ENCODE peak calls at places on chromosomes 4 and X, in five cellular contexts. Q, D, V, F and C are unnamed samples. For H3F3A, the result is how much of the 10 kb centered on the place peaks cover.

GRCh38 chrX:37488323-37488722 is 83.1 kb upstream of the LANCL3 start:
- DNase-seq in F (no peak), V (no peak), D (no peak), Q (no peak), C (no peak)

GRCh38 chrX:101787934-101788333 is 128.3 kb upstream of the ARMCX2 start:
- DNase-seq in Q (no peak), F (no peak), V (no peak), D (no peak), C (no peak)

GRCh38 chrX:80430826-80431501 is 10.7 kb downstream of the TENT5D start:
- DNase-seq in D (peak), F (no peak), V (peak), Q (peak), C (peak)

GRCh38 chr4:148951346-148951745 is 509.1 kb upstream of the NR3C2 start:
- DNase-seq in F (no peak), V (no peak), D (no peak), Q (no peak), C (no peak)

GRCh38 chrX:9997524-9997923 is 30.4 kb downstream of the CLDN34 start:
- DNase-seq in Q (no peak), D (no peak), V (peak), F (no peak), C (no peak)

GRCh38 chrX:43224496-43224895 is 431.6 kb upstream of the MAOA start:
- DNase-seq in V (no peak), D (no peak), Q (no peak), F (no peak), C (no peak)

GRCh38 chr4:55458611-55459010 is 62.9 kb downstream of the TMEM165 start:
- DNase-seq in F (no peak), Q (no peak), D (peak), V (no peak), C (no peak)

GRCh38 chr4:180550106-180550505 is 1693.1 kb upstream of the TENM3 start:
- DNase-seq in D (no peak), V (no peak), Q (no peak), F (no peak), C (no peak)

GRCh38 chrX:83997781-83998180 is 136.8 kb downstream of the CYLC1 start:
- DNase-seq in F (no peak), V (no peak), Q (no peak), D (no peak), C (no peak)

GRCh38 chr4:149293233-149293632 is 522.4 kb downstream of the IQCM start:
- DNase-seq in Q (no peak), D (no peak), V (no peak), F (no peak), C (no peak)

GRCh38 chr4:149371021-149371420 is 444.6 kb downstream of the IQCM start:
- DNase-seq in D (peak), V (peak), F (no peak), Q (peak), C (peak)

GRCh38 chr4:140777894-140778293 is 21.7 kb upstream of the TBC1D9 start:
- DNase-seq in F (no peak), Q (no peak), D (no peak), V (no peak), C (no peak)

GRCh38 chrX:53831662-53832635 is 145.4 kb upstream of the HUWE1 start:
- DNase-seq in D (peak), V (peak), F (no peak), Q (peak), C (peak)

GRCh38 chr4:10347815-10348214 is 109.4 kb downstream of the ZNF518B start:
- DNase-seq in V (no peak), D (no peak), F (no peak), Q (no peak), C (no peak)

GRCh38 chr4:15354790-15355418 is 72.9 kb upstream of the C1QTNF7 start:
- DNase-seq in F (no peak), V (no peak), D (no peak), Q (no peak), C (no peak)

GRCh38 chr4:135319685-135320084 is 1118.1 kb upstream of the PABPC4L start:
- DNase-seq in F (no peak), D (no peak), Q (no peak), V (no peak), C (peak)

GRCh38 chr4:108270466-108271450 is 102.0 kb upstream of the LEF1 start:
- DNase-seq in V (peak), F (no peak), D (peak), Q (no peak), C (no peak)

GRCh38 chrX:69262036-69262905 is 97.0 kb upstream of the PJA1 start:
- DNase-seq in D (peak), F (no peak), Q (no peak), V (no peak), C (no peak)

GRCh38 chrX:25523574-25523973 is 507.8 kb upstream of the ARX start:
- DNase-seq in Q (peak), V (no peak), D (peak), F (no peak), C (peak)

GRCh38 chr4:95981591-95981990 is 141.7 kb downstream of the PDHA2 start:
- DNase-seq in D (no peak), Q (no peak), V (no peak), F (no peak), C (no peak)

GRCh38 chr4:52937829-52938228 is 75.7 kb downstream of the RASL11B start:
- DNase-seq in F (no peak), V (no peak), D (no peak), Q (no peak), C (no peak)

GRCh38 chr4:40247350-40247749 is 50.5 kb downstream of the RHOH start:
- DNase-seq in Q (no peak), F (no peak), V (no peak), D (no peak), C (no peak)

GRCh38 chrX:3697701-3698279 is 15.7 kb downstream of the PRKX start:
- DNase-seq in F (no peak), Q (no peak), V (no peak), D (peak), C (peak)

GRCh38 chrX:30893206-30893605 is 4.2 kb upstream of the TAB3 start:
- DNase-seq in V (no peak), D (no peak), F (peak), Q (no peak), C (no peak)

GRCh38 chrX:18886344-18887161 is 97.4 kb downstream of the PHKA2 start:
- DNase-seq in V (peak), Q (peak), D (peak), F (peak), C (peak)

GRCh38 chr4:54281060-54281781 is 52.1 kb downstream of the PDGFRA start:
- DNase-seq in D (peak), Q (no peak), V (no peak), F (no peak), C (no peak)

GRCh38 chrX:129108936-129109335 is 414.4 kb downstream of the SMARCA1 start:
- DNase-seq in Q (no peak), F (no peak), V (no peak), D (no peak), C (no peak)

GRCh38 chr4:55910140-55910539 is 38.6 kb upstream of the CEP135 start:
- DNase-seq in D (peak), Q (no peak), V (no peak), F (no peak), C (no peak)

GRCh38 chr4:51825341-51825740 is 17.6 kb upstream of the DCUN1D4 start:
- DNase-seq in Q (no peak), V (no peak), F (no peak), D (no peak), C (no peak)

GRCh38 chrX:80550722-80551121 is 130.5 kb downstream of the TENT5D start:
- DNase-seq in D (peak), F (no peak), V (peak), Q (no peak), C (peak)

GRCh38 chr4:17788956-17789355 is 7.5 kb upstream of the FAM184B start:
- DNase-seq in V (no peak), D (peak), F (no peak), Q (no peak), C (no peak)

GRCh38 chr4:105060628-105061027 is 86.0 kb upstream of the TET2 start:
- DNase-seq in V (peak), F (no peak), D (no peak), Q (no peak), C (no peak)

GRCh38 chr4:56134272-56134671 is 185.5 kb downstream of the CEP135 start:
- DNase-seq in F (no peak), D (peak), V (no peak), Q (no peak), C (peak)

GRCh38 chrX:78548012-78548411 is 111.1 kb downstream of the RTL3 start:
- DNase-seq in V (no peak), D (peak), F (no peak), Q (no peak), C (no peak)

GRCh38 chrX:40469316-40469715 is 111.5 kb upstream of the ATP6AP2 start:
- DNase-seq in D (no peak), F (no peak), V (no peak), Q (no peak), C (no peak)

GRCh38 chrX:107117993-107118321 is 665 bp downstream of the RBM41 start:
- DNase-seq in F (no peak), D (no peak), Q (peak), V (peak), C (no peak)

GRCh38 chrX:134548844-134549205 is 88.9 kb downstream of the HPRT1 start:
- DNase-seq in V (no peak), Q (peak), D (no peak), F (no peak), C (no peak)

DNA sequence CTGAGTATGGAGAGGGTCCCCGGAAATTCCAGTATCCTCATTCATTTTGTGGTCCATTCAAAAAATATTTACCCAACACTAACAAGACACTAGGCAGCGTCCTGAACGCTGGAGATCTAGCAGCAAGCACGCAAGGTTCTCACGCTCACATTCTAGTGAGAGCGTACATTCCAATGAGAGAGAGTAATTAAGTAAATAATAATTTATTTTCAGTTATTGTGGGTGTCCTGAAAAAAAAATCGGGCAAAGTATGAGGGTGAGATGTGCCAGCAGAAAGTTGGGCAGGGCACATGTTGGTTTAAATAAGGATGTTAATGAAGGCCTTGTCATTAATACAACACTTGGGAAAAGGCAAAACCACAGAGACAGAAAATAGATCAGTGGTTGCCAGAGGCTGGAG is 4.0 kb upstream of the TMEM156 start:
- DNase-seq in V (no peak), D (no peak), F (peak), Q (no peak), C (no peak)
- H3F3A ChIP-seq in V (under half), D (under half), F (half or more), Q (under half), C (under half)

GRCh38 chr4:8472689-8473197 is 32.2 kb downstream of the TRMT44 start:
- DNase-seq in D (peak), V (no peak), F (peak), Q (no peak), C (no peak)

GRCh38 chr4:8470451-8471024 is 30.0 kb downstream of the TRMT44 start:
- DNase-seq in Q (no peak), V (no peak), F (no peak), D (no peak), C (no peak)

GRCh38 chr4:8471211-8471875 is 30.8 kb downstream of the TRMT44 start:
- DNase-seq in D (no peak), V (no peak), F (no peak), Q (peak), C (no peak)

GRCh38 chr4:8473198-8473919 is 32.8 kb downstream of the TRMT44 start:
- DNase-seq in D (peak), Q (peak), V (no peak), F (no peak), C (no peak)

GRCh38 chr4:8472166-8472688 is 31.6 kb downstream of the TRMT44 start:
- DNase-seq in V (no peak), F (no peak), D (no peak), Q (peak), C (no peak)
- H3K4me2 ChIP-seq in V (no peak), F (no peak), D (peak), Q (no peak), C (no peak)

DNA sequence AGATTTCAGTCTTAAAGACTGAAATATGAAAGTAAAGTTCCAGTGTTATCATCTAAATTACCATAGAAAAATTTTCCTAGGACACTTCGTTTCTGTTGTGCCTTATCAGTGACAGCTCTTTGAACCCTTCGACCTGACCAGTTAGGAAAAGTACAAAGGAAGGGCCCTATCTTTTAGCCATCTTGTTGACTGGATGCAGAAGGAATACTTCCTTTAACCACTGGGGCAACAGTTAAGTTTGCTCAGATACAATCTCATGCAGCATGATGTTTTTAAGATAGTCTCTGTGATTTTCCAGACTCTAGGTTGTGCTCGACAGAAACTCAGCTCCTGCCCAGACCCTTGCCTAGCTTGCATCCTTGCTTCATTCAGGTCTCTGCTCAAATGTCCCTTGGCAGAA is 210.5 kb upstream of the RPS6KA3 start:
- DNase-seq in D (no peak), V (no peak), F (no peak), Q (no peak), C (no peak)
- H3F3A ChIP-seq in D (under half), V (under half), F (under half), Q (under half), C (under half)

GRCh38 chr4:16607693-16608092 is 290.8 kb downstream of the LDB2 start:
- DNase-seq in D (no peak), V (no peak), Q (no peak), F (no peak), C (no peak)
- H3K4me2 ChIP-seq in D (peak), V (no peak), Q (no peak), F (no peak), C (no peak)

DNA sequence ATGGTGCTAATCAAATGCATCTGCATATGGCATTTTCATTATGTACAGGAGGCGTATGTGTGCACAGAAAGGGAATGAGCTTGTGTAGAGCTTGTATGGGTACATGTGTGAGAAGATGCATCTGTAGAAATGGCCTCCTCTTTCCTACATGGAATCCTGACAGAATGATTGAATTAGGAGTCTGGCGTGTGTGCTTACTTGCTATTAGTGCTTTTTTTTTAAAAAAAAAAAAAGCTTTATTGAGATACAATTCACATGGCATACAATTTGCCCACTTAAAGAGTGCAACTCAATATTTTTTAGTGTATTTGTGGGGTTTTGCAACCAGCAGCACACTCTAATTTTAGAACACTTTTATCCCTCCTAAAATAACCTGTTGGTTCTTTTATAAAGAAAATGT is 66.1 kb downstream of the TMEM131L start:
- DNase-seq in D (no peak), F (no peak), Q (peak), V (no peak), C (no peak)
- H3F3A ChIP-seq in D (under half), F (under half), Q (under half), V (under half), C (under half)

GRCh38 chr4:186844059-186844681 is 120.5 kb upstream of the FAT1 start:
- DNase-seq in F (no peak), D (peak), Q (no peak), V (peak), C (peak)
- H3K4me2 ChIP-seq in F (no peak), D (peak), Q (peak), V (peak), C (peak)

GRCh38 chr4:89296871-89297270 is 10.7 kb downstream of the GPRIN3 start:
- DNase-seq in Q (no peak), V (peak), F (no peak), D (no peak), C (no peak)
- H3F3A ChIP-seq in Q (under half), V (half or more), F (under half), D (under half), C (under half)

GRCh38 chr4:67712000-67712625 is 11.2 kb upstream of the UBA6 start:
- DNase-seq in F (peak), D (no peak), V (no peak), Q (peak), C (no peak)
- H3K4me2 ChIP-seq in F (no peak), D (no peak), V (no peak), Q (no peak), C (no peak)

GRCh38 chr4:169645627-169646026 is 25.2 kb downstream of the CLCN3 start:
- DNase-seq in F (no peak), Q (no peak), V (no peak), D (no peak), C (no peak)

GRCh38 chr4:169649545-169650226 is 29.3 kb downstream of the CLCN3 start:
- DNase-seq in V (no peak), D (no peak), Q (no peak), F (no peak), C (no peak)

GRCh38 chr4:169655401-169655800 is 35.0 kb downstream of the CLCN3 start:
- DNase-seq in D (no peak), Q (no peak), V (no peak), F (no peak), C (no peak)

GRCh38 chr4:169652535-169652934 is 32.2 kb downstream of the CLCN3 start:
- DNase-seq in Q (no peak), F (no peak), V (no peak), D (no peak), C (no peak)

GRCh38 chr4:169650227-169650936 is 30.0 kb downstream of the CLCN3 start:
- DNase-seq in F (no peak), Q (no peak), D (no peak), V (no peak), C (no peak)
- H3F3A ChIP-seq in F (under half), Q (under half), D (under half), V (under half), C (under half)

GRCh38 chrX:111035256-111035655 is 60.7 kb upstream of the PAK3 start:
- DNase-seq in V (no peak), Q (no peak), F (no peak), D (no peak), C (peak)

GRCh38 chrX:111040377-111041017 is 55.5 kb upstream of the PAK3 start:
- DNase-seq in D (peak), V (no peak), Q (no peak), F (no peak), C (no peak)

GRCh38 chrX:111041018-111041462 is 55.0 kb upstream of the PAK3 start:
- DNase-seq in F (no peak), D (peak), V (no peak), Q (no peak), C (peak)

GRCh38 chrX:111035991-111036390 is 60.0 kb upstream of the PAK3 start:
- DNase-seq in V (no peak), F (no peak), Q (no peak), D (no peak), C (no peak)

DNA sequence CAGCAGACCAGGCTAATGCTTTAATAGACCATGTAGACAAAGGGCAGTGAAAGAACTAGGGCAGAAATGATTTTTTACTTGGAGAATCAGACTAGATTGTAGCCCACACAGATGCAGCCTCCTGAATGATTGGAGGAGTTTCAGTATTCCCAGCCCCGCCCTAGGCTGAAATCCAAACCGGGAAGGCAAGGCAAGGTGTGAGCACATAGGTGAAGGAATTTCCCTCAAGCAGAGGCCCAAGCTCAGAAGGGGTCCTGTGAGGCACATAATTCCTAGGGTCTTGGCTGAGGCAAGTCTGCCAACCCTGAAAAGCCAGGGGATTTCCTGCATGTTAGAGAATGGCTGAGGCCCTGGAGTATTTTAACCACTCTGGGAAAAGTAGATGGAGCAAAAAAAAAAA is 56.4 kb upstream of the PAK3 start:
- DNase-seq in Q (no peak), D (no peak), F (no peak), V (no peak), C (no peak)
- H3K4me2 ChIP-seq in Q (no peak), D (no peak), F (no peak), V (no peak), C (no peak)